ENCODE peak calls at places on chromosomes 2 and 18, in eight cellular contexts. D, Y, J, N, X, K, L and W are unnamed samples.

GRCh38 chr2:11239718-11240462 is 84.6 kb downstream of the SLC66A3 start:
- DNase-seq in D (peak), Y (no peak), J (no peak), N (no peak), X (no peak), K (no peak), L (no peak), W (no peak)

GRCh38 chr2:235087812-235088607 is 136.2 kb downstream of the SH3BP4 start:
- DNase-seq in D (no peak), Y (no peak), J (peak), N (no peak), X (no peak), K (no peak), L (peak), W (no peak)

GRCh38 chr2:1591978-1592907 is 152.1 kb downstream of the PXDN start:
- DNase-seq in D (peak), Y (no peak), J (peak), N (no peak), X (peak), K (no peak), L (peak), W (peak)

GRCh38 chr2:3324404-3325281 is 53.0 kb downstream of the EIPR1 start:
- DNase-seq in D (no peak), Y (no peak), J (peak), N (no peak), X (no peak), K (no peak), L (no peak), W (no peak)

GRCh38 chr2:49973917-49974368 is 819.6 kb upstream of the FSHR start:
- DNase-seq in D (peak), Y (peak), J (peak), N (no peak), X (peak), K (no peak), L (peak), W (peak)

GRCh38 chr2:237815637-237816036 is 17.1 kb downstream of the RBM44 start:
- DNase-seq in D (no peak), Y (no peak), J (no peak), N (no peak), X (no peak), K (no peak), L (no peak), W (no peak)

GRCh38 chr18:36186461-36187137 is 698 bp upstream of the MOCOS start:
- DNase-seq in D (peak), Y (no peak), J (peak), N (peak), X (peak), K (no peak), L (no peak), W (no peak)

GRCh38 chr2:38765149-38765548 is 12.9 kb upstream of the GEMIN6 start:
- DNase-seq in D (peak), Y (no peak), J (no peak), N (no peak), X (no peak), K (no peak), L (no peak), W (no peak)

GRCh38 chr2:119531292-119531691 is 7.0 kb upstream of the SCTR start:
- DNase-seq in D (no peak), Y (no peak), J (peak), N (peak), X (no peak), K (no peak), L (no peak), W (no peak)

GRCh38 chr18:79899609-79900435 is 51.6 kb downstream of the SLC66A2 start:
- DNase-seq in D (no peak), Y (no peak), J (peak), N (no peak), X (no peak), K (no peak), L (peak), W (peak)

GRCh38 chr2:240760576-240761246 is 59.3 kb downstream of the KIF1A start:
- DNase-seq in D (no peak), Y (no peak), J (no peak), N (no peak), X (no peak), K (no peak), L (no peak), W (no peak)

GRCh38 chr18:3103576-3103975 is 90.6 kb upstream of the LPIN2 start:
- DNase-seq in D (no peak), Y (no peak), J (no peak), N (no peak), X (no peak), K (no peak), L (no peak), W (no peak)

GRCh38 chr2:74146929-74147728 is 583 bp downstream of the BOLA3 start:
- DNase-seq in D (peak), Y (no peak), J (peak), N (peak), X (no peak), K (no peak), L (no peak), W (no peak)

GRCh38 chr2:38149533-38149932 is 73.6 kb upstream of the CYP1B1 start:
- DNase-seq in D (no peak), Y (no peak), J (no peak), N (no peak), X (no peak), K (no peak), L (no peak), W (no peak)

GRCh38 chr2:20536619-20537422 is 89.9 kb downstream of the RHOB start:
- DNase-seq in D (no peak), Y (peak), J (peak), N (no peak), X (no peak), K (no peak), L (no peak), W (no peak)

GRCh38 chr2:47226124-47227040 is 71.3 kb upstream of the STPG4 start:
- DNase-seq in D (no peak), Y (no peak), J (no peak), N (peak), X (no peak), K (no peak), L (no peak), W (no peak)

GRCh38 chr2:11128258-11128951 is 26.9 kb upstream of the SLC66A3 start:
- DNase-seq in D (no peak), Y (no peak), J (no peak), N (no peak), X (no peak), K (peak), L (no peak), W (no peak)

GRCh38 chr2:112692914-112693313 is 27.9 kb upstream of the NT5DC4 start:
- DNase-seq in D (no peak), Y (no peak), J (no peak), N (no peak), X (no peak), K (no peak), L (no peak), W (no peak)

GRCh38 chr2:109351164-109351756 is 222.3 kb downstream of the SH3RF3 start:
- DNase-seq in D (no peak), Y (no peak), J (peak), N (no peak), X (no peak), K (peak), L (no peak), W (peak)

GRCh38 chr2:99085400-99085799 is 56.1 kb upstream of the C2orf15 start:
- DNase-seq in D (peak), Y (no peak), J (no peak), N (peak), X (peak), K (no peak), L (no peak), W (no peak)

GRCh38 chr18:34128436-34128835 is 96.3 kb downstream of the NOL4 start:
- DNase-seq in D (peak), Y (no peak), J (no peak), N (no peak), X (no peak), K (no peak), L (no peak), W (no peak)

GRCh38 chr2:675982-676646 is 1.1 kb downstream of the TMEM18 start:
- DNase-seq in D (peak), Y (no peak), J (peak), N (no peak), X (peak), K (peak), L (no peak), W (peak)

GRCh38 chr2:25341031-25341727 is 546 bp downstream of the DNMT3A start:
- DNase-seq in D (no peak), Y (no peak), J (peak), N (no peak), X (peak), K (no peak), L (no peak), W (no peak)

GRCh38 chr2:239813261-239814135 is 211.6 kb downstream of the NDUFA10 start:
- DNase-seq in D (no peak), Y (no peak), J (no peak), N (no peak), X (no peak), K (no peak), L (peak), W (no peak)

GRCh38 chr2:95328386-95329125 is 31.4 kb downstream of the KCNIP3 start:
- DNase-seq in D (no peak), Y (no peak), J (no peak), N (no peak), X (no peak), K (no peak), L (no peak), W (no peak)

GRCh38 chr2:128319773-128320608 is 1.3 kb upstream of the HS6ST1 start:
- DNase-seq in D (no peak), Y (no peak), J (peak), N (no peak), X (no peak), K (no peak), L (no peak), W (no peak)

GRCh38 chr18:27491772-27492171 is 306.7 kb upstream of the CHST9 start:
- DNase-seq in D (no peak), Y (no peak), J (peak), N (no peak), X (no peak), K (no peak), L (no peak), W (no peak)

GRCh38 chr2:227880460-227880859 is 9.0 kb downstream of the DAW1 start:
- DNase-seq in D (peak), Y (no peak), J (no peak), N (no peak), X (no peak), K (no peak), L (no peak), W (no peak)

GRCh38 chr2:138446043-138446442 is 55.5 kb upstream of the SPOPL start:
- DNase-seq in D (no peak), Y (no peak), J (no peak), N (no peak), X (no peak), K (no peak), L (no peak), W (no peak)

GRCh38 chr2:156896294-156896693 is 361.2 kb upstream of the GALNT5 start:
- DNase-seq in D (no peak), Y (no peak), J (no peak), N (no peak), X (no peak), K (peak), L (no peak), W (no peak)

GRCh38 chr2:96144481-96145027 is 686 bp downstream of the DUSP2 start:
- DNase-seq in D (peak), Y (no peak), J (peak), N (peak), X (peak), K (no peak), L (peak), W (no peak)

GRCh38 chr18:63831080-63831788 is 56.0 kb downstream of the SERPINB7 start:
- DNase-seq in D (peak), Y (no peak), J (no peak), N (peak), X (no peak), K (no peak), L (no peak), W (no peak)

GRCh38 chr2:48883661-48884060 is 128.1 kb upstream of the LHCGR start:
- DNase-seq in D (no peak), Y (no peak), J (no peak), N (no peak), X (no peak), K (no peak), L (no peak), W (no peak)

GRCh38 chr2:177712462-177712861 is 319.9 kb downstream of the AGPS start:
- DNase-seq in D (no peak), Y (no peak), J (no peak), N (no peak), X (no peak), K (no peak), L (no peak), W (no peak)

GRCh38 chr2:231487197-231487596 is 22.9 kb upstream of the NCL start:
- DNase-seq in D (no peak), Y (no peak), J (no peak), N (no peak), X (no peak), K (no peak), L (no peak), W (no peak)

GRCh38 chr2:73114273-73114867 is 1.6 kb upstream of the RAB11FIP5 start:
- DNase-seq in D (no peak), Y (no peak), J (no peak), N (no peak), X (no peak), K (no peak), L (no peak), W (no peak)